ENCODE peak calls at places on chromosomes 2 and 18, in seven cellular contexts. O is fibroblast of lung, I is testis, W is GM23338, R is pancreas, U is endodermal cell, X is colonic mucosa. P is an unnamed sample.
A peak's percentile ranks its signal among the peaks of the same experiment; 100 is the strongest.

GRCh38 chr2:197137234-197137633 is 173.3 kb downstream of the ANKRD44 start:
- DNase-seq in O (peak; percentile 39), I (no peak), W (no peak), R (no peak), U (no peak), X (no peak), P (no peak)

GRCh38 chr2:122651236-122651635 is 895.8 kb downstream of the TSN start:
- DNase-seq in O (no peak), I (no peak), W (no peak), R (no peak), U (no peak), X (no peak), P (no peak)

GRCh38 chr2:202109139-202109736 is 36.2 kb downstream of the KIAA2012 start:
- DNase-seq in O (no peak), I (no peak), W (no peak), R (no peak), U (no peak), X (no peak), P (peak; percentile 24)

GRCh38 chr18:36461551-36461987 is 164.1 kb downstream of the FHOD3 start:
- DNase-seq in O (no peak), I (no peak), W (no peak), R (no peak), U (peak; percentile 26), X (no peak), P (no peak)

GRCh38 chr2:27369471-27370025 is 590 bp downstream of the EIF2B4 start:
- DNase-seq in O (peak; percentile 54), I (no peak), W (peak; percentile 84), R (no peak), U (no peak), X (peak; percentile 65), P (peak; percentile 74)

GRCh38 chr2:136381722-136382633 is 264.0 kb upstream of the CXCR4 start:
- DNase-seq in O (no peak), I (no peak), W (no peak), R (peak; percentile 22), U (no peak), X (no peak), P (peak; percentile 94)

GRCh38 chr2:37795938-37796337 is 124.5 kb upstream of the CDC42EP3 start:
- DNase-seq in O (peak; percentile 66), I (no peak), W (no peak), R (no peak), U (no peak), X (no peak), P (peak; percentile 86)

GRCh38 chr2:30400151-30400954 is 46.7 kb upstream of the LCLAT1 start:
- DNase-seq in O (no peak), I (no peak), W (no peak), R (no peak), U (no peak), X (no peak), P (no peak)

GRCh38 chr2:28399289-28399688 is 6.6 kb downstream of the FOSL2 start:
- DNase-seq in O (no peak), I (no peak), W (no peak), R (no peak), U (no peak), X (no peak), P (no peak)

GRCh38 chr2:70203086-70203485 is 12.3 kb upstream of the C2orf42 start:
- DNase-seq in O (no peak), I (no peak), W (no peak), R (no peak), U (no peak), X (no peak), P (no peak)

GRCh38 chr18:73774836-73775509 is 372.7 kb downstream of the FBXO15 start:
- DNase-seq in O (no peak), I (peak; percentile 59), W (peak; percentile 37), R (peak; percentile 14), U (peak; percentile 71), X (no peak), P (peak; percentile 46)

GRCh38 chr2:173667014-173667413 is 298.2 kb downstream of the SP3 start:
- DNase-seq in O (no peak), I (no peak), W (no peak), R (no peak), U (no peak), X (no peak), P (no peak)

DNA sequence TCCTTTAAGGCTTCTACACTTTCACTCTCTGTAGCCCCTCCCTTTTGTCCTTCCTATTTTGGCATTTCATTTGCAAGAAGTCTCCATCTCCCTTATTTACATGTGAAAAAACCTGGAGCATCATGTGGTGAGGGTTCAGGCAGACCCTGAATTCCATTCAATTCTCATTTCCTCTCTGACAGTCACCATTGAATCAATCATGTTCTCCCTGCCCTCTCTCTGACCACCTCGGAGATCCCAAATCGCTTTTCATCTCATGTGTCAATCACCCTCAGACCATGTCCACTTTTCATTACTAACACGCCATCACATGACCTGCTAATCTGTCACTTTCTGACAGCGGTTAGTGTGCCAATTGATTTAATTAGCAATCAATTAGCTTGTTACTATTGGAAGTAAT is 317.5 kb downstream of the EN1 start:
- DNase-seq in O (no peak), I (no peak), W (peak; percentile 90), R (no peak), U (peak; percentile 57), X (no peak), P (no peak)
- H3K27ac ChIP-seq in O (no peak overlapping the region), I (no peak overlapping the region), W (no peak overlapping the region), R (no peak overlapping the region), U (no peak overlapping the region), X (no peak overlapping the region), P (no peak overlapping the region)

GRCh38 chr2:191320881-191321280 is 75.7 kb downstream of the MYO1B start:
- DNase-seq in O (no peak), I (no peak), W (no peak), R (no peak), U (no peak), X (no peak), P (no peak)
- H3K36me3 ChIP-seq in O (no peaks in the 10 kb centered on the region), I (no peaks in the 10 kb centered on the region), W (no peaks in the 10 kb centered on the region), R (no peaks in the 10 kb centered on the region), U (peaks cover 30% of the 10 kb centered on the region), X (no peaks in the 10 kb centered on the region), P (no peaks in the 10 kb centered on the region)

GRCh38 chr2:65053199-65053598 is 3.0 kb upstream of the CEP68 start:
- DNase-seq in O (no peak), I (no peak), W (no peak), R (no peak), U (no peak), X (no peak), P (no peak)

GRCh38 chr2:65056990-65057375 is 767 bp downstream of the CEP68 start:
- DNase-seq in O (no peak), I (no peak), W (no peak), R (no peak), U (no peak), X (no peak), P (no peak)

GRCh38 chr2:65055427-65056214 is 595 bp upstream of the CEP68 start:
- DNase-seq in O (no peak), I (no peak), W (no peak), R (peak; percentile 71), U (no peak), X (no peak), P (peak; percentile 89)

GRCh38 chr2:65056215-65056989 is at the start of gene CEP68:
- DNase-seq in O (peak; percentile 97), I (peak; percentile 98), W (peak; percentile 99), R (peak; percentile 98), U (peak; percentile 99), X (peak; percentile 98), P (peak; percentile 99)

DNA sequence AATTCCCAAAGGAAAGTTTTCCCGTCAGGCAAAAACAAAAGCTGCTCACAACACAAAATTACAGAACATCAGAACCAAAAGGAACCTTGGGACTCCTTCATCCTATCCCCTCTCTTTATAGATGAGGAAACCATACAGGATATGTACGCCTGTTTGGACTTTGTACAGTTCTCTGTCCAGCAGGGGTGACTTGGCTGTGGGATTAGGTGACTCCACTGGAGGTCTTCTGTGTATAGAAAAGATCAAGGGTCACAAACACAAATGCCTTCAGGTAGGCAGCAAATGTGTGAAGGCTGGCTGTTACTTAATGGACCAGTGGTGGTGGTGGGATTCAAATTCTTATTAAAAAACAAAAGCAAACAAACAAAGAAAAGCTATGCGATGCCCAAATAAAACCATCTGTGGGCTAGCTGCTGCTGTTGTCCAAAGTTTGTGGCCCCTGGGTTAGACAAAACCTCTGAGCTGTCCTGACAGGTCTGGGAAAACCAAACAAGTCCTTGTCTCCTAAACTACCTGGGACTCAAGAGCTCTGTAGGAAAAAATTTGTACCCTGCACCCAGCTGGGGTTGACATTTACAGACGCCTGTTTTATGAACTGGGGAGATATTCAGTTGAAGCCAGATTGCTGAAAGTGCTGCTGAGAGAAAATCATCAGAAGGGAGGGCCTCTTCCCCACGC is 1.3 kb upstream of the CEP68 start:
- DNase-seq in O (no peak), I (no peak), W (no peak), R (no peak), U (no peak), X (no peak), P (no peak)
- H3K4me1 ChIP-seq in O (peaks cover 5% of the 10 kb centered on the region), I (peaks cover 7% of the 10 kb centered on the region), W (peaks cover 14% of the 10 kb centered on the region), R (peaks cover 28% of the 10 kb centered on the region), U (no peaks in the 10 kb centered on the region), X (peaks cover 6% of the 10 kb centered on the region), P (peaks cover 7% of the 10 kb centered on the region)

DNA sequence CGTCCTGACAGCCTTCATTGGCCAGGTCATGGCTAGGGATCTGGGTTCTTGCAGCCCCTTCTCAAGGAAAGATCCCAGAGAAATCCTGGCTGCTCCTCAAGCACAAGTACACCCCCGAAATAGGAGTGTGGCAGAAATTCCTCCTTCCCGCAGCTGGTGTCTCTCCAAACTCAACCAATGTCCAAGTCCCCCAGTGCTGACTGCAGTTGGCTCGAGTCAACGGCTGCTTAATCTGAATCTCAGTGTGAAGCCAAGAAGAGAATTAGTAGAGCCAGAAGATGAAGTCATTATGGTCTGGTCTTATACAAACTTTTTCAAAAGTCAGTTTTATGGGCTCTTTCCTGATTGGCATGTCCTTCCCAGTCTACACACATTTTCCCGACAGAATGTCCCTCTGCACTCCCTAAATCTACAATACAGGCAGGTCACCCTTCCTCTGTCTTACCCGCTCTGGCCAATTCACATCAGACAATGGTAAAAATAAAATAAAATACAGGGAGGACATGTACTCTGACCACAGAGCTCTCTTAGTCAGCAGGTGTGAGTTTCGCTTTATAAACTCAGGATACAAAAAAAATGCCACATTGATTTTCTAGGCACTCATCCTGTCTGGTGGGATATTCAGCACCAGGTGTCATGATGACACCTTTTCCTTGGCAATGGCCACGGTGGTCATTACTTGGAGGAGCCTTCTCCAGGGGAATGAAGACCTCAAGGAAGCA is 76.8 kb upstream of the PAPOLG start:
- DNase-seq in O (no peak), I (no peak), W (no peak), R (no peak), U (no peak), X (no peak), P (no peak)
- H3K27ac ChIP-seq in O (no peak overlapping the region), I (no peak overlapping the region), W (no peak overlapping the region), R (no peak overlapping the region), U (no peak overlapping the region), X (no peak overlapping the region), P (no peak overlapping the region)

DNA sequence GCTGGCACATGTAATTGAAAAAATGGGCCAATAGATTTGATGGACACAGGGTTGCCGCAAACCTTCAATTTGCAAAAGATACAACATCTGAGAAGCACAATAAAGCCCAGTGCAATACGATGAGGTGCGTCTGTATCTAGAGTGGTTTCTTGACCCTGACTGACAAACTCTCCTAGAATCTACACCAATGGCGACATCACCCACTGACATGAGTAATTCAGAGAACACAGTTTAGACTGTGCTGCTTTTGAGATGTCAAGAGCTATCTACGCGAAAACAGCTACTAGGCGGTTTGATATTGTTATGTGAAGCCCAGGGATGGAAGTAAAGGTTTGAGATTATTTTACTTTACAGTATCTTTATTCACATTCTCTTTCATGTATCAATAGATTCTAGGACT is 104.9 kb downstream of the EIPR1 start:
- DNase-seq in O (no peak), I (no peak), W (no peak), R (no peak), U (no peak), X (no peak), P (no peak)
- H3K36me3 ChIP-seq in O (no peaks in the 10 kb centered on the region), I (no peaks in the 10 kb centered on the region), W (no peaks in the 10 kb centered on the region), R (no peaks in the 10 kb centered on the region), U (no peaks in the 10 kb centered on the region), X (no peaks in the 10 kb centered on the region), P (no peaks in the 10 kb centered on the region)

P was measured in SJCRH30.